ENCODE peak calls at places on chromosomes 1 and 21, in six cellular contexts. R is K562, I is HepG2, H is SK-N-SH, A is H1, M is GM12878. B is an unnamed sample.
A peak's percentile ranks its signal among the peaks of the same experiment; 100 is the strongest.

GRCh38 chr1:209884665-209885117 is 53.3 kb upstream of the SYT14 start:
- DNase-seq in R (peak; percentile 45), I (peak; percentile 16), H (no peak), A (no peak), M (peak; percentile 11), B (peak; percentile 14)

GRCh38 chr1:203702130-203702577 is 62.8 kb upstream of the LAX1 start:
- DNase-seq in R (peak; percentile 83), I (peak; percentile 36), H (peak; percentile 74), A (peak; percentile 90), M (peak; percentile 40), B (peak; percentile 36)

GRCh38 chr1:201089621-201090020 is 22.6 kb downstream of the CACNA1S start:
- DNase-seq in R (no peak), I (no peak), H (no peak), A (no peak), M (no peak), B (no peak)

GRCh38 chr1:42999308-42999707 is 40.6 kb upstream of the SLC2A1 start:
- DNase-seq in R (no peak), I (peak; percentile 26), H (no peak), A (no peak), M (no peak), B (no peak)

GRCh38 chr1:114428083-114428754 is 82.8 kb downstream of the TRIM33 start:
- DNase-seq in R (no peak), I (no peak), H (no peak), A (no peak), M (no peak), B (no peak)

GRCh38 chr1:9844106-9844505 is 20.3 kb upstream of the CLSTN1 start:
- DNase-seq in R (no peak), I (no peak), H (peak; percentile 23), A (no peak), M (no peak), B (no peak)

GRCh38 chr1:112396668-112397025 is 633 bp downstream of the CTTNBP2NL start:
- DNase-seq in R (no peak), I (no peak), H (no peak), A (no peak), M (no peak), B (no peak)

GRCh38 chr1:218304281-218305039 is 19.4 kb downstream of the RRP15 start:
- DNase-seq in R (peak; percentile 85), I (no peak), H (peak; percentile 73), A (no peak), M (no peak), B (no peak)

GRCh38 chr1:17148950-17149608 is 29.8 kb upstream of the PADI2 start:
- DNase-seq in R (peak; percentile 58), I (no peak), H (peak; percentile 54), A (no peak), M (no peak), B (no peak)

GRCh38 chr1:44240802-44241671 is 27.8 kb downstream of the DMAP1 start:
- DNase-seq in R (peak; percentile 38), I (no peak), H (peak; percentile 83), A (no peak), M (no peak), B (no peak)

GRCh38 chr1:58573705-58574591 is 3.1 kb downstream of the TACSTD2 start:
- DNase-seq in R (no peak), I (peak; percentile 24), H (no peak), A (peak; percentile 41), M (peak; percentile 93), B (no peak)

GRCh38 chr1:94725566-94725965 is 94.6 kb upstream of the SLC44A3 start:
- DNase-seq in R (no peak), I (no peak), H (no peak), A (no peak), M (no peak), B (no peak)

GRCh38 chr1:22163578-22163977 is 20.7 kb upstream of the WNT4 start:
- DNase-seq in R (no peak), I (no peak), H (no peak), A (no peak), M (no peak), B (no peak)

GRCh38 chr1:30399026-30399425 is 324.4 kb downstream of the MATN1 start:
- DNase-seq in R (no peak), I (no peak), H (no peak), A (no peak), M (no peak), B (no peak)

GRCh38 chr1:19648689-19649088 is 4.6 kb downstream of the NBL1 start:
- DNase-seq in R (no peak), I (peak; percentile 53), H (peak; percentile 43), A (peak; percentile 90), M (no peak), B (no peak)

GRCh38 chr1:224929335-224930237 is at the start of gene DNAH14:
- DNase-seq in R (peak; percentile 91), I (peak; percentile 71), H (peak; percentile 92), A (peak; percentile 92), M (no peak), B (peak; percentile 69)

GRCh38 chr1:227887697-227888403 is 59.9 kb downstream of the WNT9A start:
- DNase-seq in R (no peak), I (no peak), H (peak; percentile 29), A (peak; percentile 75), M (no peak), B (no peak)

GRCh38 chr21:41640756-41641509 is 125.9 kb downstream of the RIPK4 start:
- DNase-seq in R (no peak), I (no peak), H (no peak), A (no peak), M (no peak), B (no peak)

GRCh38 chr1:179327679-179328078 is 34.1 kb downstream of the SOAT1 start:
- DNase-seq in R (no peak), I (no peak), H (no peak), A (no peak), M (no peak), B (peak; percentile 94)

GRCh38 chr1:116537439-116537838 is 33.4 kb downstream of the CD58 start:
- DNase-seq in R (peak; percentile 40), I (no peak), H (no peak), A (no peak), M (no peak), B (peak; percentile 38)

GRCh38 chr1:86159800-86160199 is 3.2 kb upstream of the COL24A1 start:
- DNase-seq in R (no peak), I (no peak), H (no peak), A (no peak), M (no peak), B (no peak)

GRCh38 chr1:86155807-86156561 is 588 bp downstream of the COL24A1 start:
- DNase-seq in R (no peak), I (no peak), H (peak; percentile 48), A (peak; percentile 61), M (no peak), B (no peak)

GRCh38 chr1:86155061-86155806 is 1.3 kb downstream of the COL24A1 start:
- DNase-seq in R (no peak), I (no peak), H (peak; percentile 47), A (peak; percentile 68), M (no peak), B (no peak)

GRCh38 chr1:86154581-86155060 is 2.0 kb downstream of the COL24A1 start:
- DNase-seq in R (no peak), I (no peak), H (peak; percentile 50), A (peak; percentile 63), M (no peak), B (no peak)

GRCh38 chr1:86156571-86157455 is at the start of gene COL24A1:
- DNase-seq in R (no peak), I (no peak), H (peak; percentile 58), A (peak; percentile 79), M (no peak), B (no peak)
- TF ChIP-seq GABPA in R (no peak), I (no peak), H (no peak), A (no peak), M (no peak), B (no peak)

DNA sequence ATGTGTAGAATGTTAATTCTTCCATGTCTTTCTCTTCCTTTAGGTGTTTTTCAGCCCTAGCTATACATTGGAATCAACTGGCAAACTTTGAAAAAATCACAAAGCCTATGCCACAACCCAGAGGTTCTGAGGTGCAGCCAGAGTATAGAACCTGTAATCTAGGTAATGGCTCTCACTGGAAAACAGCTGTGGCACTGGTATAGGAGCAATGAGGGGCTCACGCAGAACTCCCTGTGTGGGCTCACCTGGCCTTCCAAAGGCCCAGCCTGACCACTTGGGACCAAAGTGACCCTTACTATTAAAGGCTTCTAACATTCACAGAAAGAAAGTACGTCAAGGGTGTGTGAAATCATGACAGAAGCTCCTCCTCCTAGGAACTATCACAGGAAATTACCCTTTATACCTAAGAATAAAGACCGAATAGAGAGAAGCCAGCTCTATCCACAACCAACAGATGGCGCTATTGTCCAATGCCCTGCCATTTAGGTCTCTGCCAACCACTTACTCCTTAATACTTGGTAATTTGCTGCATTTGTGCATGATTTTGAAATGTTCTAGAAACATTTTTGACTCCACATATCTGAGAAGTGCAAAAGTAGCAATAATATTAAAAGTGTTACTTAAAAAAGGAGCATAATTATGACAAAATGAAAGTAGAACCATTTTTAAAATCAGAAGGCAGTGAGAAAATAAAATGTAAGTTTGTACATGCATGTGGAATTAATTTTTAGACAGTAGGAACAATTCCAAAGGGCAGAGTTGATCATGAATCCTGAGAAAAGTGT is 93.2 kb upstream of the HAO2 start:
- DNase-seq in R (peak; percentile 56), I (peak; percentile 45), H (peak; percentile 30), A (peak; percentile 59), M (no peak), B (peak; percentile 13)
- TF ChIP-seq GABPA in R (no peak), I (no peak), H (no peak), A (no peak), M (no peak), B (no peak)

DNA sequence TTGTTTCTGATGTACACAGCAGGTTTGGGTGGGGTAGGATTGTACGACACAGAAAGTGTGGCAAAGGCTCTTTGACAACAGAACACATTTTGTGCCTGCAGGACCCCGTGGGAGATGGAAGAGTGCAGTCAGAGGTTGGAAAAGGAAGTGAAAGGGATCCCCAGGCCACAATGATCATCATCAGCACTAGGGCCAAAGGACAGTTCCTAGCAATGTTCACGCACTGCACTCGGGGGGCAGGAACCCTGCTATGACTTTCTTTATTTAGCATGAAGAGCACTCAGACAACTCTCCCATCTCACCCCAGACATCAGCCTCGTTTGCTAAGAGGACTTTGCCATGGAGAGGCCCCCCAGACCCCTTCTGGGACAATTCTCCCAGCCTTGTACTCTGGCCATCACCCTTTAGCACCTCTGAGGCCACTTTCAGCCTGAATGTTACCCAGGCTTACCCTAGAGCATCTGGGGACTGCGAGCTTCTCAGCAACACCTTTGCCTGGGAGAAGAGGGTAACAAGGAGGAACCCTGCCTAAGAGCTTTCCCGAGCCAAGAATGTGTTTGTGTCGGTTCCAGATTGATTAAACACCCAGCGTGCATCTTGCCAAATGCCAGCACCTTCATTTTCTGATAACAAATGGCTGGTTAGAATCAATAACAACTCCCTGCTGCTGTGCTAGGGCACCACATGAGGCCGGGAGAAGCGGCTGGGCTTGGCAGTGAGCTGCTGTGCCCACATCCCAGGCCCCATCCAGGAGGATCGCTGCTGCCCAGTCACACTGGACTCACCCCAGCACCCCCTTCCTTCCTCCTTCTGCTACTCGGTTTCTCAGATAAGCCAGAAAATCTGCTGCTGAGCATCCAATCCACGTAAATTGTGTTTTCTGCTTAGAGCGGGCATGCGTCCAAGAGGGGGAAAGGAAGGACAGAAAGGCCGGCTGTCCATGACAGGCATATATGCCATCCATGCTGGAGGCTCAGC is 633.1 kb downstream of the AJAP1 start:
- DNase-seq in R (no peak), I (no peak), H (peak; percentile 70), A (no peak), M (no peak), B (no peak)
- TF ChIP-seq GABPA in R (no peak), I (no peak), H (no peak), A (no peak), M (no peak), B (no peak)

DNA sequence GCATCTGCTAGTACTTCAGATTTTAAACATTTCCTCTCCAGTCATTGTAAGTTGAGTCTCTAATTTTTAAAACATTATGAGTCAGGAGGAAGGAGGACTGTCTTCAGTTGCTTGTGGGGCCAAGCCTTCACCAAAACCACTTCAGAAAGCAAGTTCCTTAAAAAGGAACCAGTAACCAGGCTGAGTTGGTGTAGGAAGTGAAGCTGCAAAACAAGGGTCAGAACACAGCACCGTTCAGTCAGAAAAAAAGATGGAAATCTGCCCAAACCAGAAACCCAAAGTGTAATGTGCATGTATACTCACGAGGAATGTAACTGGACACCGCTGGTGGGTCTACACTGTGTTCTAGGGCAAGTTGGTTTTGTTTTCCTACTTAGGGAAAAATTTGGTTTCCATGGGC is 402.1 kb downstream of the SETD4 start:
- DNase-seq in R (no peak), I (no peak), H (no peak), A (no peak), M (no peak), B (peak; percentile 59)
- TF ChIP-seq GABPA in R (no peak), I (no peak), H (no peak), A (no peak), M (no peak), B (no peak)

B was measured in HL-60.